ENCODE peak calls at places on chromosomes 4 and X, in six cellular contexts. One of them, this sample, is unnamed.

GRCh38 chr4:105474110-105474518 is 252 bp upstream of the PPA2 start:
- DNase-seq in GM23338: peak
- DNase-seq in omental fat pad: peak
- DNase-seq in heart right ventricle: peak
- DNase-seq in stomach: peak
- DNase-seq in H9: peak
- DNase-seq in this sample: peak

GRCh38 chrX:87409113-87409841 is 108.3 kb upstream of the KLHL4 start:
- DNase-seq in GM23338: no peak
- DNase-seq in omental fat pad: no peak
- DNase-seq in heart right ventricle: peak
- DNase-seq in stomach: no peak
- DNase-seq in H9: no peak
- DNase-seq in this sample: peak

GRCh38 chr4:149997881-149998421 is 80.3 kb upstream of the DCLK2 start:
- DNase-seq in GM23338: no peak
- DNase-seq in omental fat pad: no peak
- DNase-seq in heart right ventricle: no peak
- DNase-seq in stomach: no peak
- DNase-seq in H9: no peak
- DNase-seq in this sample: no peak

GRCh38 chr4:56134272-56134671 is 185.5 kb downstream of the CEP135 start:
- DNase-seq in GM23338: peak
- DNase-seq in omental fat pad: no peak
- DNase-seq in heart right ventricle: peak
- DNase-seq in stomach: no peak
- DNase-seq in H9: peak
- DNase-seq in this sample: no peak

GRCh38 chr4:155888171-155888570 is 15.3 kb upstream of the TDO2 start:
- DNase-seq in GM23338: no peak
- DNase-seq in omental fat pad: no peak
- DNase-seq in heart right ventricle: no peak
- DNase-seq in stomach: no peak
- DNase-seq in H9: no peak
- DNase-seq in this sample: no peak

GRCh38 chr4:112145820-112146813 is 863 bp downstream of the FAM241A start:
- DNase-seq in GM23338: peak
- DNase-seq in omental fat pad: no peak
- DNase-seq in heart right ventricle: peak
- DNase-seq in stomach: peak
- DNase-seq in H9: peak
- DNase-seq in this sample: peak

GRCh38 chr4:71595576-71596108 is 188.2 kb downstream of the GC start:
- DNase-seq in GM23338: no peak
- DNase-seq in omental fat pad: no peak
- DNase-seq in heart right ventricle: no peak
- DNase-seq in stomach: no peak
- DNase-seq in H9: no peak
- DNase-seq in this sample: no peak

GRCh38 chr4:81405900-81406401 is 65.8 kb downstream of the RASGEF1B start:
- DNase-seq in GM23338: peak
- DNase-seq in omental fat pad: no peak
- DNase-seq in heart right ventricle: peak
- DNase-seq in stomach: peak
- DNase-seq in H9: no peak
- DNase-seq in this sample: no peak

GRCh38 chr4:40956726-40957255 is 207.0 kb downstream of the NSUN7 start:
- DNase-seq in GM23338: no peak
- DNase-seq in omental fat pad: no peak
- DNase-seq in heart right ventricle: no peak
- DNase-seq in stomach: no peak
- DNase-seq in H9: no peak
- DNase-seq in this sample: no peak

GRCh38 chr4:28373601-28374000 is 1513.0 kb downstream of the STIM2 start:
- DNase-seq in GM23338: no peak
- DNase-seq in omental fat pad: no peak
- DNase-seq in heart right ventricle: no peak
- DNase-seq in stomach: no peak
- DNase-seq in H9: no peak
- DNase-seq in this sample: no peak

GRCh38 chr4:28378109-28378830 is 1517.6 kb downstream of the STIM2 start:
- DNase-seq in GM23338: peak
- DNase-seq in omental fat pad: no peak
- DNase-seq in heart right ventricle: no peak
- DNase-seq in stomach: no peak
- DNase-seq in H9: peak
- DNase-seq in this sample: no peak
- TF ChIP-seq CTCF in GM23338: peak
- TF ChIP-seq CTCF in omental fat pad: no peak
- TF ChIP-seq CTCF in heart right ventricle: no peak
- TF ChIP-seq CTCF in stomach: no peak
- TF ChIP-seq CTCF in H9: peak
- TF ChIP-seq CTCF in this sample: no peak

GRCh38 chrX:24985120-24985519 is 30.6 kb downstream of the ARX start:
- DNase-seq in GM23338: no peak
- DNase-seq in omental fat pad: no peak
- DNase-seq in heart right ventricle: no peak
- DNase-seq in stomach: no peak
- DNase-seq in H9: no peak
- DNase-seq in this sample: no peak

GRCh38 chrX:24988314-24988713 is 27.5 kb downstream of the ARX start:
- DNase-seq in GM23338: no peak
- DNase-seq in omental fat pad: no peak
- DNase-seq in heart right ventricle: no peak
- DNase-seq in stomach: no peak
- DNase-seq in H9: no peak
- DNase-seq in this sample: no peak

GRCh38 chrX:24987731-24988130 is 28.0 kb downstream of the ARX start:
- DNase-seq in GM23338: no peak
- DNase-seq in omental fat pad: no peak
- DNase-seq in heart right ventricle: no peak
- DNase-seq in stomach: no peak
- DNase-seq in H9: no peak
- DNase-seq in this sample: no peak

GRCh38 chrX:24993887-24994286 is 21.9 kb downstream of the ARX start:
- DNase-seq in GM23338: no peak
- DNase-seq in omental fat pad: no peak
- DNase-seq in heart right ventricle: no peak
- DNase-seq in stomach: no peak
- DNase-seq in H9: no peak
- DNase-seq in this sample: no peak

GRCh38 chrX:24990585-24990984 is 25.2 kb downstream of the ARX start:
- DNase-seq in GM23338: peak
- DNase-seq in omental fat pad: no peak
- DNase-seq in heart right ventricle: no peak
- DNase-seq in stomach: no peak
- DNase-seq in H9: peak
- DNase-seq in this sample: no peak
- TF ChIP-seq CTCF in GM23338: peak
- TF ChIP-seq CTCF in omental fat pad: no peak
- TF ChIP-seq CTCF in heart right ventricle: no peak
- TF ChIP-seq CTCF in stomach: no peak
- TF ChIP-seq CTCF in H9: peak
- TF ChIP-seq CTCF in this sample: no peak

GRCh38 chrX:131826572-131826971 is 196.5 kb upstream of the STK26 start:
- DNase-seq in GM23338: no peak
- DNase-seq in omental fat pad: no peak
- DNase-seq in heart right ventricle: no peak
- DNase-seq in stomach: no peak
- DNase-seq in H9: no peak
- DNase-seq in this sample: no peak

GRCh38 chrX:131818297-131818936 is 204.7 kb upstream of the STK26 start:
- DNase-seq in GM23338: no peak
- DNase-seq in omental fat pad: no peak
- DNase-seq in heart right ventricle: no peak
- DNase-seq in stomach: no peak
- DNase-seq in H9: no peak
- DNase-seq in this sample: no peak

GRCh38 chrX:131827935-131828334 is 195.2 kb upstream of the STK26 start:
- DNase-seq in GM23338: peak
- DNase-seq in omental fat pad: no peak
- DNase-seq in heart right ventricle: no peak
- DNase-seq in stomach: no peak
- DNase-seq in H9: peak
- DNase-seq in this sample: no peak

GRCh38 chrX:131816551-131817136 is 206.5 kb upstream of the STK26 start:
- DNase-seq in GM23338: no peak
- DNase-seq in omental fat pad: peak
- DNase-seq in heart right ventricle: peak
- DNase-seq in stomach: peak
- DNase-seq in H9: no peak
- DNase-seq in this sample: peak

GRCh38 chrX:131821945-131822622 is 201.0 kb upstream of the STK26 start:
- DNase-seq in GM23338: no peak
- DNase-seq in omental fat pad: peak
- DNase-seq in heart right ventricle: peak
- DNase-seq in stomach: peak
- DNase-seq in H9: no peak
- DNase-seq in this sample: no peak
- TF ChIP-seq CTCF in GM23338: no peak
- TF ChIP-seq CTCF in omental fat pad: no peak
- TF ChIP-seq CTCF in heart right ventricle: peak
- TF ChIP-seq CTCF in stomach: peak
- TF ChIP-seq CTCF in H9: no peak
- TF ChIP-seq CTCF in this sample: no peak

DNA sequence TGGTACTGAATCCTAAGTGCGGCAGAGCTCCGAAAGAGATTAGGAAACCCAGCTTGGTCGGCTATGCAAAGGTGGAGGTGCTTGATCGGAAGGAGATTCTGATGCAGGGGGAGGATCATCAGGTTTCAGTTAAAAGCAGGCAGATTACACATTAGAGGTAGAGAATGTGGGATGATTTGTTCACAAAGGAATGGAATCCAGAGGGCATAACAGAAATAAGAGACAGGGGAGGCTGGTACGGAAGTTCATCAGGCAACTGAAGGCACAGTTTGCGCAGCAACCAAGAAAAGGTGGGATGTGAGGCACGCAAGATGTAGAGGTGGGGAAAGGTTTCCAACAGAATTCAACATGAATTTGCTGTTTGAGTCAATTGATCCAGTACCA is 432 bp upstream of the ZNF330 start:
- DNase-seq in GM23338: peak
- DNase-seq in omental fat pad: no peak
- DNase-seq in heart right ventricle: peak
- DNase-seq in stomach: no peak
- DNase-seq in H9: peak
- DNase-seq in this sample: no peak
- TF ChIP-seq CTCF in GM23338: no peak
- TF ChIP-seq CTCF in omental fat pad: no peak
- TF ChIP-seq CTCF in heart right ventricle: no peak
- TF ChIP-seq CTCF in stomach: no peak
- TF ChIP-seq CTCF in H9: no peak
- TF ChIP-seq CTCF in this sample: no peak

GRCh38 chrX:1035206-1035605 is 177.2 kb downstream of the CRLF2 start:
- DNase-seq in GM23338: no peak
- DNase-seq in omental fat pad: no peak
- DNase-seq in heart right ventricle: no peak
- DNase-seq in stomach: no peak
- DNase-seq in H9: no peak
- DNase-seq in this sample: no peak

GRCh38 chrX:1027680-1028079 is 184.8 kb downstream of the CRLF2 start:
- DNase-seq in GM23338: no peak
- DNase-seq in omental fat pad: no peak
- DNase-seq in heart right ventricle: no peak
- DNase-seq in stomach: no peak
- DNase-seq in H9: no peak
- DNase-seq in this sample: no peak

GRCh38 chrX:1034717-1035116 is 177.7 kb downstream of the CRLF2 start:
- DNase-seq in GM23338: no peak
- DNase-seq in omental fat pad: no peak
- DNase-seq in heart right ventricle: no peak
- DNase-seq in stomach: no peak
- DNase-seq in H9: no peak
- DNase-seq in this sample: no peak

GRCh38 chrX:1029494-1029893 is 183.0 kb downstream of the CRLF2 start:
- DNase-seq in GM23338: no peak
- DNase-seq in omental fat pad: no peak
- DNase-seq in heart right ventricle: no peak
- DNase-seq in stomach: no peak
- DNase-seq in H9: no peak
- DNase-seq in this sample: no peak

DNA sequence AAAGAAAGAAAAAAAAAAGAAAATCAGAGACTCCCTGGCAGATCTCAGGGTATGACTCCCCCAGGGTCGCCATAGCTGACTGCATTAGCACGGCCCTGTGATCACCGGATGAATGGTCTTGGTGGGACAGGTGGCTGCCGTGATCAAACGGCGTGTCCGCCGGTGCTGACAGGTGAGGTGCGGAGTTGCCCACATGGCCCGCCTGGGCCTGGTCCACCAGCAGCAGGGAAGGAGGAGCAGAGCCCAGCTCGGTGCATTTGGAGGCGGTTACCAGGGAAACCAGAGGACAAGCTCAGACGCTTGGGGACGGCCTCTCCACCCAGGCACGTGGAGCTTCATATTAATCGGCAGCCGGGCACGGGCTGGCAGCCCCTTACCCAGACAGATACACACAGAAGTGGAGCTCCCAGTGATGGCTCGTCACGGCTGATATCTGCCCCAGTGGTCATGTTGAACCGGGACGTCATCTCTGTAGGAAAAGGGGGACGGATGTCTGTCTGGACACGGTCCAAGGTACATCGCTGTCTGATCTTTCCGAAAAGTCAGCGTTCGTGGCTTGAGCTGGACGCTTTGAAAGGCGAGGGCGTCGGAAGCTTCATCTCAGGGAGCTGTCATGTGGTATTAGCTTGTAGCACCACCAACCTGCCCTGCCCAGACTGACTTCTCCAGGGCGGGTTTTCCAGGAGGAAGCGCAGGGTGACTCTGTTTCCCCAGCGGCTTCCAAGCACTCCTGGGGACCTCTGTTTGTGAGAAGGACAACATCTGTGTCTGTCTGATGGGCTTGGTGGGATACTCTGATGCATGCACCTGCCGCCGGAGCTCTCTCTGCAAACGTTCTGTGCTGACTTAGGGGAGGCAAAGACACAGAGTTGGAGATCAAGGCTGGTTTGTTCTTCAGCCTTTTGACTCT is 180.7 kb downstream of the CRLF2 start:
- DNase-seq in GM23338: no peak
- DNase-seq in omental fat pad: no peak
- DNase-seq in heart right ventricle: no peak
- DNase-seq in stomach: peak
- DNase-seq in H9: peak
- DNase-seq in this sample: no peak
- TF ChIP-seq CTCF in GM23338: no peak
- TF ChIP-seq CTCF in omental fat pad: no peak
- TF ChIP-seq CTCF in heart right ventricle: no peak
- TF ChIP-seq CTCF in stomach: no peak
- TF ChIP-seq CTCF in H9: no peak
- TF ChIP-seq CTCF in this sample: no peak

DNA sequence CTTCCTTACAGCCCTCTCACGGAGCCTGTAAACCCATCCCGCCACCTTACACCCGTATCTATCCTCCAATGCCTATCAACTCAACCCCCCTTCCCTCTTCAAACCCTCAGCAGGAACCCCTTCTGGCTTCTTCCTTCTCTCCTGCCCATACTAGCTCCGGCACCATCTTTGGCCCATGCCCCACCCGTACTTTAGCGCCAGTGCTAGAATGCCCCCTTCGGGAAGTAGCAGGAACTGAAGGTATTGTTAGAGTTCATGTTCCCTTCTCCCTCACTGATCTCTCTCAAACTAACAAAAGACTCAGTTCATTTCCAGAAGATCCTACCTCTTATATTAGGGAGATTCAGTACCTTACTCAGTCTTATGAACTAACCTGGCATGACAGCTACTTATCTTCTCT is 2.7 kb upstream of the UGT2B15 start:
- DNase-seq in GM23338: peak
- DNase-seq in omental fat pad: no peak
- DNase-seq in heart right ventricle: no peak
- DNase-seq in stomach: no peak
- DNase-seq in H9: no peak
- DNase-seq in this sample: no peak
- TF ChIP-seq CTCF in GM23338: peak
- TF ChIP-seq CTCF in omental fat pad: no peak
- TF ChIP-seq CTCF in heart right ventricle: no peak
- TF ChIP-seq CTCF in stomach: no peak
- TF ChIP-seq CTCF in H9: peak
- TF ChIP-seq CTCF in this sample: no peak